ENCODE peak calls at places on chromosomes 12 and 14, in six cellular contexts. One of them, this sample, is unnamed.
A peak's percentile ranks its signal among the peaks of the same experiment; 100 is the strongest.

GRCh38 chr14:68511727-68512047 is 281.2 kb downstream of the ZFP36L1 start:
- DNase-seq in neuronal stem cell: no peak
- DNase-seq in IMR-90: no peak
- DNase-seq in GM23248: no peak
- DNase-seq in mesenchymal stem cell: no peak
- DNase-seq in HCT116: no peak
- DNase-seq in this sample: no peak

GRCh38 chr12:82635263-82635662 is 51.4 kb upstream of the TMTC2 start:
- DNase-seq in GM23248: no peak
- DNase-seq in mesenchymal stem cell: no peak
- DNase-seq in IMR-90: no peak
- DNase-seq in neuronal stem cell: no peak
- DNase-seq in HCT116: no peak
- DNase-seq in this sample: no peak

GRCh38 chr14:76644875-76645518 is 116.3 kb upstream of the VASH1 start:
- DNase-seq in IMR-90: peak; percentile 12
- DNase-seq in neuronal stem cell: peak; percentile 49
- DNase-seq in HCT116: peak; percentile 27
- DNase-seq in mesenchymal stem cell: peak; percentile 12
- DNase-seq in GM23248: peak; percentile 58
- DNase-seq in this sample: no peak

GRCh38 chr14:89720741-89721315 is 233.7 kb downstream of the EFCAB11 start:
- DNase-seq in neuronal stem cell: no peak
- DNase-seq in IMR-90: no peak
- DNase-seq in mesenchymal stem cell: no peak
- DNase-seq in HCT116: no peak
- DNase-seq in GM23248: no peak
- DNase-seq in this sample: no peak

GRCh38 chr12:80226576-80226975 is 127.2 kb downstream of the OTOGL start:
- DNase-seq in IMR-90: peak; percentile 68
- DNase-seq in neuronal stem cell: no peak
- DNase-seq in GM23248: peak; percentile 69
- DNase-seq in mesenchymal stem cell: peak; percentile 54
- DNase-seq in HCT116: no peak
- DNase-seq in this sample: peak; percentile 69

GRCh38 chr12:93090768-93091172 is 161.7 kb upstream of the EEA1 start:
- DNase-seq in mesenchymal stem cell: peak; percentile 53
- DNase-seq in IMR-90: peak; percentile 88
- DNase-seq in HCT116: peak; percentile 76
- DNase-seq in GM23248: peak; percentile 81
- DNase-seq in neuronal stem cell: no peak
- DNase-seq in this sample: peak; percentile 78

GRCh38 chr12:77049767-77050353 is 15.5 kb downstream of the E2F7 start:
- DNase-seq in neuronal stem cell: peak; percentile 31
- DNase-seq in mesenchymal stem cell: peak; percentile 68
- DNase-seq in GM23248: peak; percentile 71
- DNase-seq in HCT116: peak; percentile 63
- DNase-seq in IMR-90: peak; percentile 70
- DNase-seq in this sample: peak; percentile 52

GRCh38 chr12:123721245-123721644 is 9.1 kb downstream of the ATP6V0A2 start:
- DNase-seq in mesenchymal stem cell: no peak
- DNase-seq in neuronal stem cell: no peak
- DNase-seq in HCT116: no peak
- DNase-seq in IMR-90: no peak
- DNase-seq in GM23248: no peak
- DNase-seq in this sample: no peak

GRCh38 chr14:38605193-38606114 is 349.6 kb upstream of the CLEC14A start:
- DNase-seq in GM23248: peak; percentile 23
- DNase-seq in HCT116: no peak
- DNase-seq in IMR-90: no peak
- DNase-seq in neuronal stem cell: no peak
- DNase-seq in mesenchymal stem cell: no peak
- DNase-seq in this sample: no peak

GRCh38 chr12:65948320-65949008 is 124.2 kb downstream of the HMGA2 start:
- DNase-seq in IMR-90: peak; percentile 96
- DNase-seq in GM23248: peak; percentile 95
- DNase-seq in neuronal stem cell: no peak
- DNase-seq in mesenchymal stem cell: peak; percentile 81
- DNase-seq in HCT116: peak; percentile 95
- DNase-seq in this sample: peak; percentile 98
- H3K4me3 ChIP-seq in IMR-90: no peak overlapping the region
- H3K4me3 ChIP-seq in GM23248: peak overlapping the region; percentile 36
- H3K4me3 ChIP-seq in neuronal stem cell: no peak overlapping the region
- H3K4me3 ChIP-seq in mesenchymal stem cell: no peak overlapping the region
- H3K4me3 ChIP-seq in HCT116: no peak overlapping the region
- H3K4me3 ChIP-seq in this sample: peak overlapping the region; percentile 4

GRCh38 chr12:69846976-69847375 is 21.9 kb downstream of the MYRFL start:
- DNase-seq in HCT116: no peak
- DNase-seq in mesenchymal stem cell: no peak
- DNase-seq in IMR-90: no peak
- DNase-seq in neuronal stem cell: no peak
- DNase-seq in GM23248: no peak
- DNase-seq in this sample: no peak
- H3K9ac ChIP-seq in HCT116: no peak overlapping the region
- H3K9ac ChIP-seq in mesenchymal stem cell: no peak overlapping the region
- H3K9ac ChIP-seq in IMR-90: no peak overlapping the region
- H3K9ac ChIP-seq in neuronal stem cell: no peak overlapping the region
- H3K9ac ChIP-seq in GM23248: no peak overlapping the region
- H3K9ac ChIP-seq in this sample: no peak overlapping the region

GRCh38 chr14:29649170-29649569 is 278.5 kb downstream of the PRKD1 start:
- DNase-seq in IMR-90: no peak
- DNase-seq in mesenchymal stem cell: no peak
- DNase-seq in GM23248: no peak
- DNase-seq in neuronal stem cell: no peak
- DNase-seq in HCT116: no peak
- DNase-seq in this sample: no peak

GRCh38 chr14:29652586-29652985 is 275.1 kb downstream of the PRKD1 start:
- DNase-seq in GM23248: no peak
- DNase-seq in neuronal stem cell: no peak
- DNase-seq in HCT116: no peak
- DNase-seq in mesenchymal stem cell: no peak
- DNase-seq in IMR-90: peak; percentile 6
- DNase-seq in this sample: peak; percentile 30

GRCh38 chr14:29648045-29648444 is 279.6 kb downstream of the PRKD1 start:
- DNase-seq in neuronal stem cell: no peak
- DNase-seq in IMR-90: peak; percentile 5
- DNase-seq in HCT116: no peak
- DNase-seq in mesenchymal stem cell: peak; percentile 34
- DNase-seq in GM23248: peak; percentile 43
- DNase-seq in this sample: peak; percentile 20

GRCh38 chr14:29653303-29653702 is 274.3 kb downstream of the PRKD1 start:
- DNase-seq in GM23248: no peak
- DNase-seq in mesenchymal stem cell: no peak
- DNase-seq in IMR-90: no peak
- DNase-seq in neuronal stem cell: no peak
- DNase-seq in HCT116: no peak
- DNase-seq in this sample: no peak

DNA sequence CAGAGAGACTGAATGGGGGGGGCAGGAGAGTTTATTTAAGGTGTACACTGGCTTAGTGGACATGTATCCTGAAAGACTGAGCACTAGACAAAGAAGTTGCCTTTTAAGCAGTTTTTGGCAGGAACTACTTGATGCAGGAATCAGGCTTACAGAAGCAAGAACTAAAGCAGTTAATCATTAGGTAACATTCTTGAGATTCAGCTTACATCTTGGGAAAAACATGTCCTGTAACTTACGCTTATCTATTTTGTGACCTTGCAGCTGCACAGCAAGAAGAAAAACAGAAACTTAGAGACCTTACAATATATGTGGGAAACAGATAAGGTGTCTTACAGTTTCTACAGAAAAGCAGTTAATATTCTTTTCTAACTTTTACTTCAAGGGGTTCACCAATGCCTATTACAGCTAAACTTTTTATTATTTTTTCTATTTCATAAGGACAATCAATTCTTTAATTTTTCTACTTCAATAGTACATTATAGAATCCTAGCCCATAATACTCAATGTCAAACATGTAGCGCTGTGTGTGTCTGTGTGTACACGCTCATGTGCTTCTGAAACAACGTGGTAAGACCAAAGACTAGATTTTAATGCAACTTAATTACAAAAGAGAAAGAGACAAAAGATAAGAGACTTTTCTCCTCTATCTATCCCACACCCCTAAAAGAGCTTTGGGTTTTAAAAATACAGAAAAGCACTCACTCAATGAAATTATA is 276.9 kb downstream of the PRKD1 start:
- DNase-seq in HCT116: no peak
- DNase-seq in GM23248: no peak
- DNase-seq in IMR-90: no peak
- DNase-seq in neuronal stem cell: no peak
- DNase-seq in mesenchymal stem cell: no peak
- DNase-seq in this sample: peak; percentile 65
- H3K4me2 ChIP-seq in HCT116: no peak overlapping the region
- H3K4me2 ChIP-seq in GM23248: no peak overlapping the region
- H3K4me2 ChIP-seq in IMR-90: no peak overlapping the region
- H3K4me2 ChIP-seq in neuronal stem cell: no peak overlapping the region
- H3K4me2 ChIP-seq in mesenchymal stem cell: no peak overlapping the region
- H3K4me2 ChIP-seq in this sample: no peak overlapping the region

GRCh38 chr12:19530631-19531020 is 91.3 kb downstream of the AEBP2 start:
- DNase-seq in IMR-90: peak; percentile 17
- DNase-seq in HCT116: no peak
- DNase-seq in mesenchymal stem cell: peak; percentile 56
- DNase-seq in neuronal stem cell: no peak
- DNase-seq in GM23248: peak; percentile 67
- DNase-seq in this sample: peak; percentile 42
- H3K4me3 ChIP-seq in IMR-90: no peak overlapping the region
- H3K4me3 ChIP-seq in HCT116: no peak overlapping the region
- H3K4me3 ChIP-seq in mesenchymal stem cell: no peak overlapping the region
- H3K4me3 ChIP-seq in neuronal stem cell: no peak overlapping the region
- H3K4me3 ChIP-seq in GM23248: peak overlapping the region; percentile 8
- H3K4me3 ChIP-seq in this sample: no peak overlapping the region

GRCh38 chr14:36925094-36925493 is 247.3 kb downstream of the SLC25A21 start:
- DNase-seq in GM23248: no peak
- DNase-seq in neuronal stem cell: no peak
- DNase-seq in HCT116: no peak
- DNase-seq in mesenchymal stem cell: no peak
- DNase-seq in IMR-90: no peak
- DNase-seq in this sample: no peak

GRCh38 chr14:36934304-36934703 is 238.1 kb downstream of the SLC25A21 start:
- DNase-seq in mesenchymal stem cell: no peak
- DNase-seq in GM23248: no peak
- DNase-seq in neuronal stem cell: no peak
- DNase-seq in IMR-90: no peak
- DNase-seq in HCT116: no peak
- DNase-seq in this sample: no peak

GRCh38 chr14:36931796-36932195 is 240.6 kb downstream of the SLC25A21 start:
- DNase-seq in IMR-90: no peak
- DNase-seq in HCT116: no peak
- DNase-seq in mesenchymal stem cell: no peak
- DNase-seq in neuronal stem cell: no peak
- DNase-seq in GM23248: no peak
- DNase-seq in this sample: no peak

DNA sequence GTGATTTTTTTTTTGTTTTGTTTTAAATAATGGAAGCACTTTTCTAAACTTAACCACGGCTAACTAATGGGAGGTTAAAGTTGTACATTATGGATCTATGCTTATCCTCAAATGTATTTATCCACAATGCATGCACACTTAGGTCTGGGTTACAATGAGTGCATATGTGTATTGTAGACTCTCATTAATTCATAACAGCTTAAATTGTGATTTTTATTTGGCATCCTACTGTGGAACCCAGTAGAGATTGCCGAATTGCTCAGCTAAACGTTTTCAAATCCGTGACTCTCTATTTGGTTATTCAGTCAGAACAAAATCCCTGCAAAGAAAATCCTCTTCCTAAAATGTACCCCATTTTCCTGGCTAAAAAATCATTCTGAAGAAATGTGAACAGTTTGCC is 244.0 kb downstream of the SLC25A21 start:
- DNase-seq in HCT116: no peak
- DNase-seq in GM23248: no peak
- DNase-seq in IMR-90: no peak
- DNase-seq in mesenchymal stem cell: no peak
- DNase-seq in neuronal stem cell: no peak
- DNase-seq in this sample: no peak
- H3K9ac ChIP-seq in HCT116: no peak overlapping the region
- H3K9ac ChIP-seq in GM23248: no peak overlapping the region
- H3K9ac ChIP-seq in IMR-90: no peak overlapping the region
- H3K9ac ChIP-seq in mesenchymal stem cell: no peak overlapping the region
- H3K9ac ChIP-seq in neuronal stem cell: no peak overlapping the region
- H3K9ac ChIP-seq in this sample: no peak overlapping the region

This sample was measured in astrocyte.